ENCODE peak calls at places on chromosomes 6 and 20, in six cellular contexts. One of them, this sample, is unnamed.

GRCh38 chr6:2055914-2056313 is 189.5 kb downstream of the GMDS start:
- DNase-seq in sigmoid colon: no peak
- DNase-seq in mesothelial cell of epicardium: no peak
- DNase-seq in stimulated activated CD4-positive, alpha-beta T cell treated with anti-CD3 and anti-CD28 coated beads, Interleukin-2, amount 100 ng/mL, for 24 hours: no peak
- DNase-seq in spleen: no peak
- DNase-seq in lower lobe of right lung: no peak
- DNase-seq in this sample: no peak

GRCh38 chr20:5658897-5659296 is 91.3 kb upstream of the SHLD1 start:
- DNase-seq in mesothelial cell of epicardium: peak; percentile 50
- DNase-seq in stimulated activated CD4-positive, alpha-beta T cell treated with anti-CD3 and anti-CD28 coated beads, Interleukin-2, amount 100 ng/mL, for 24 hours: peak; percentile 48
- DNase-seq in spleen: peak; percentile 82
- DNase-seq in lower lobe of right lung: peak; percentile 70
- DNase-seq in sigmoid colon: peak; percentile 90
- DNase-seq in this sample: peak; percentile 50

GRCh38 chr6:18155864-18156396 is 708 bp downstream of the KDM1B start:
- DNase-seq in mesothelial cell of epicardium: peak; percentile 63
- DNase-seq in sigmoid colon: peak; percentile 78
- DNase-seq in spleen: peak; percentile 92
- DNase-seq in lower lobe of right lung: peak; percentile 86
- DNase-seq in stimulated activated CD4-positive, alpha-beta T cell treated with anti-CD3 and anti-CD28 coated beads, Interleukin-2, amount 100 ng/mL, for 24 hours: peak; percentile 51
- DNase-seq in this sample: peak; percentile 53

GRCh38 chr6:74752303-74752702 is 453.6 kb downstream of the COL12A1 start:
- DNase-seq in lower lobe of right lung: no peak
- DNase-seq in spleen: no peak
- DNase-seq in stimulated activated CD4-positive, alpha-beta T cell treated with anti-CD3 and anti-CD28 coated beads, Interleukin-2, amount 100 ng/mL, for 24 hours: no peak
- DNase-seq in sigmoid colon: no peak
- DNase-seq in mesothelial cell of epicardium: no peak
- DNase-seq in this sample: no peak

GRCh38 chr6:3442444-3443220 is 14.2 kb downstream of the SLC22A23 start:
- DNase-seq in stimulated activated CD4-positive, alpha-beta T cell treated with anti-CD3 and anti-CD28 coated beads, Interleukin-2, amount 100 ng/mL, for 24 hours: no peak
- DNase-seq in mesothelial cell of epicardium: no peak
- DNase-seq in spleen: no peak
- DNase-seq in sigmoid colon: no peak
- DNase-seq in lower lobe of right lung: no peak
- DNase-seq in this sample: no peak

GRCh38 chr6:140275725-140276124 is 901.3 kb upstream of the CITED2 start:
- DNase-seq in stimulated activated CD4-positive, alpha-beta T cell treated with anti-CD3 and anti-CD28 coated beads, Interleukin-2, amount 100 ng/mL, for 24 hours: no peak
- DNase-seq in mesothelial cell of epicardium: no peak
- DNase-seq in lower lobe of right lung: no peak
- DNase-seq in spleen: no peak
- DNase-seq in sigmoid colon: no peak
- DNase-seq in this sample: no peak

GRCh38 chr6:162615016-162615717 is 112.4 kb downstream of the PRKN start:
- DNase-seq in lower lobe of right lung: no peak
- DNase-seq in mesothelial cell of epicardium: no peak
- DNase-seq in spleen: no peak
- DNase-seq in sigmoid colon: no peak
- DNase-seq in stimulated activated CD4-positive, alpha-beta T cell treated with anti-CD3 and anti-CD28 coated beads, Interleukin-2, amount 100 ng/mL, for 24 hours: no peak
- DNase-seq in this sample: no peak

GRCh38 chr6:89352329-89353117 is at the start of gene UBE2J1:
- DNase-seq in spleen: peak; percentile 100
- DNase-seq in stimulated activated CD4-positive, alpha-beta T cell treated with anti-CD3 and anti-CD28 coated beads, Interleukin-2, amount 100 ng/mL, for 24 hours: peak; percentile 75
- DNase-seq in lower lobe of right lung: peak; percentile 97
- DNase-seq in sigmoid colon: peak; percentile 97
- DNase-seq in mesothelial cell of epicardium: peak; percentile 83
- DNase-seq in this sample: peak; percentile 82

GRCh38 chr20:35883341-35883777 is 70.9 kb downstream of the SCAND1 start:
- DNase-seq in spleen: no peak
- DNase-seq in lower lobe of right lung: no peak
- DNase-seq in sigmoid colon: no peak
- DNase-seq in mesothelial cell of epicardium: no peak
- DNase-seq in stimulated activated CD4-positive, alpha-beta T cell treated with anti-CD3 and anti-CD28 coated beads, Interleukin-2, amount 100 ng/mL, for 24 hours: no peak
- DNase-seq in this sample: no peak

GRCh38 chr6:152002306-152002705 is 194.8 kb downstream of the ESR1 start:
- DNase-seq in mesothelial cell of epicardium: no peak
- DNase-seq in lower lobe of right lung: no peak
- DNase-seq in spleen: no peak
- DNase-seq in stimulated activated CD4-positive, alpha-beta T cell treated with anti-CD3 and anti-CD28 coated beads, Interleukin-2, amount 100 ng/mL, for 24 hours: no peak
- DNase-seq in sigmoid colon: no peak
- DNase-seq in this sample: no peak

GRCh38 chr6:163955131-163955530 is 540.6 kb downstream of the QKI start:
- DNase-seq in stimulated activated CD4-positive, alpha-beta T cell treated with anti-CD3 and anti-CD28 coated beads, Interleukin-2, amount 100 ng/mL, for 24 hours: no peak
- DNase-seq in mesothelial cell of epicardium: no peak
- DNase-seq in sigmoid colon: no peak
- DNase-seq in lower lobe of right lung: no peak
- DNase-seq in spleen: no peak
- DNase-seq in this sample: no peak

GRCh38 chr6:20253021-20253420 is 40.8 kb upstream of the MBOAT1 start:
- DNase-seq in mesothelial cell of epicardium: no peak
- DNase-seq in sigmoid colon: no peak
- DNase-seq in lower lobe of right lung: no peak
- DNase-seq in stimulated activated CD4-positive, alpha-beta T cell treated with anti-CD3 and anti-CD28 coated beads, Interleukin-2, amount 100 ng/mL, for 24 hours: no peak
- DNase-seq in spleen: no peak
- DNase-seq in this sample: no peak

This sample was measured in activated naive CD8-positive, alpha-beta T cell treated with anti-CD3 and anti-CD28 coated beads, Interleukin-2, amount 50 U/mL, for 24 hours.